ENCODE peak calls at places on chromosomes 1 and 21, in ten cellular contexts. L, A, P, U, N, X, J, Z, D and C are unnamed samples.

GRCh38 chr1:204398197-204399125 is 13.2 kb downstream of the PPP1R15B start:
- DNase-seq in L (peak; percentile 71), A (peak; percentile 39), P (peak; percentile 81), U (peak; percentile 80), N (no peak), X (peak; percentile 87), J (no peak), Z (peak; percentile 19), D (peak; percentile 64), C (no peak)

GRCh38 chr21:27333091-27333490 is 366.2 kb upstream of the ADAMTS5 start:
- DNase-seq in L (no peak), A (no peak), P (no peak), U (no peak), N (no peak), X (no peak), J (no peak), Z (no peak), D (no peak), C (no peak)

GRCh38 chr1:114607223-114607622 is 25.8 kb upstream of the BCAS2 start:
- DNase-seq in L (no peak), A (no peak), P (no peak), U (no peak), N (no peak), X (no peak), J (no peak), Z (no peak), D (no peak), C (no peak)

GRCh38 chr1:174433451-174433850 is 14.3 kb upstream of the GPR52 start:
- DNase-seq in L (no peak), A (no peak), P (no peak), U (no peak), N (no peak), X (no peak), J (no peak), Z (no peak), D (no peak), C (no peak)

GRCh38 chr1:171351961-171352360 is 38.0 kb downstream of the FMO4 start:
- DNase-seq in L (no peak), A (no peak), P (no peak), U (no peak), N (no peak), X (no peak), J (no peak), Z (no peak), D (no peak), C (no peak)

GRCh38 chr1:150798509-150798908 is 9.6 kb downstream of the CTSK start:
- DNase-seq in L (no peak), A (no peak), P (no peak), U (no peak), N (no peak), X (no peak), J (no peak), Z (no peak), D (no peak), C (no peak)

GRCh38 chr1:18999287-18999852 is 42.9 kb upstream of the IFFO2 start:
- DNase-seq in L (no peak), A (no peak), P (no peak), U (peak; percentile 28), N (no peak), X (no peak), J (no peak), Z (no peak), D (no peak), C (no peak)

GRCh38 chr1:18247151-18247550 is 139.6 kb downstream of the IGSF21 start:
- DNase-seq in L (no peak), A (no peak), P (no peak), U (no peak), N (no peak), X (no peak), J (no peak), Z (no peak), D (no peak), C (no peak)

GRCh38 chr1:57307382-57307781 is 116.5 kb downstream of the DAB1 start:
- DNase-seq in L (peak; percentile 93), A (peak; percentile 79), P (peak; percentile 7), U (no peak), N (no peak), X (no peak), J (no peak), Z (peak; percentile 83), D (no peak), C (no peak)

GRCh38 chr1:207036865-207037264 is 4.3 kb upstream of the C1orf116 start:
- DNase-seq in L (no peak), A (no peak), P (no peak), U (no peak), N (no peak), X (no peak), J (no peak), Z (no peak), D (no peak), C (no peak)

GRCh38 chr1:244112646-244113045 is 61.6 kb downstream of the ZBTB18 start:
- DNase-seq in L (no peak), A (no peak), P (no peak), U (no peak), N (no peak), X (no peak), J (no peak), Z (no peak), D (no peak), C (no peak)

GRCh38 chr1:203650012-203650836 is 23.6 kb downstream of the ATP2B4 start:
- DNase-seq in L (peak; percentile 59), A (peak; percentile 72), P (peak; percentile 88), U (peak; percentile 85), N (peak; percentile 65), X (no peak), J (peak; percentile 51), Z (peak; percentile 87), D (peak; percentile 85), C (no peak)

GRCh38 chr21:14900058-14900457 is 164.7 kb downstream of the NRIP1 start:
- DNase-seq in L (no peak), A (no peak), P (no peak), U (peak; percentile 10), N (no peak), X (no peak), J (no peak), Z (no peak), D (no peak), C (no peak)
- H3K4me3 ChIP-seq in L (no peak overlapping the region), A (no peak overlapping the region), P (no peak overlapping the region), U (no peak overlapping the region), N (no peak overlapping the region), X (no peak overlapping the region), J (no peak overlapping the region), Z (no peak overlapping the region), D (no peak overlapping the region), C (no peak overlapping the region)

GRCh38 chr1:69569983-69570755 is 2.4 kb downstream of the LRRC7 start:
- DNase-seq in L (no peak), A (no peak), P (no peak), U (peak; percentile 4), N (no peak), X (peak; percentile 34), J (no peak), Z (no peak), D (no peak), C (no peak)
- H3K4me3 ChIP-seq in L (no peak overlapping the region), A (no peak overlapping the region), P (no peak overlapping the region), U (peak overlapping the region; percentile 4), N (peak overlapping the region; percentile 72), X (peak overlapping the region; percentile 41), J (peak overlapping the region; percentile 10), Z (no peak overlapping the region), D (peak overlapping the region; percentile 31), C (no peak overlapping the region)

GRCh38 chr1:99546432-99547416 is 99.2 kb upstream of the PALMD start:
- DNase-seq in L (no peak), A (no peak), P (no peak), U (peak; percentile 66), N (no peak), X (no peak), J (no peak), Z (no peak), D (no peak), C (no peak)
- H3K4me3 ChIP-seq in L (no peak overlapping the region), A (no peak overlapping the region), P (no peak overlapping the region), U (no peak overlapping the region), N (no peak overlapping the region), X (no peak overlapping the region), J (no peak overlapping the region), Z (no peak overlapping the region), D (no peak overlapping the region), C (no peak overlapping the region)

GRCh38 chr1:163082971-163083370 is 13.8 kb downstream of the RGS4 start:
- DNase-seq in L (no peak), A (no peak), P (no peak), U (peak; percentile 75), N (no peak), X (no peak), J (peak; percentile 28), Z (no peak), D (peak; percentile 28), C (no peak)
- H3K4me3 ChIP-seq in L (no peak overlapping the region), A (no peak overlapping the region), P (no peak overlapping the region), U (no peak overlapping the region), N (no peak overlapping the region), X (no peak overlapping the region), J (no peak overlapping the region), Z (no peak overlapping the region), D (no peak overlapping the region), C (no peak overlapping the region)

GRCh38 chr1:38941527-38942019 is at the start of gene RHBDL2:
- DNase-seq in L (no peak), A (no peak), P (no peak), U (peak; percentile 15), N (peak; percentile 56), X (no peak), J (peak; percentile 22), Z (no peak), D (peak; percentile 89), C (no peak)
- H3K4me3 ChIP-seq in L (no peak within 1 kb of the TSS), A (no peak within 1 kb of the TSS), P (no peak within 1 kb of the TSS), U (peak within 1 kb of the TSS; percentile 28), N (peak within 1 kb of the TSS; percentile 51), X (no peak within 1 kb of the TSS), J (peak within 1 kb of the TSS; percentile 34), Z (no peak within 1 kb of the TSS), D (peak within 1 kb of the TSS; percentile 45), C (peak within 1 kb of the TSS; percentile 53)

GRCh38 chr1:205569411-205570172 is 62.2 kb downstream of the ELK4 start:
- DNase-seq in L (no peak), A (no peak), P (no peak), U (no peak), N (no peak), X (no peak), J (no peak), Z (no peak), D (no peak), C (no peak)
- H3K4me3 ChIP-seq in L (no peak overlapping the region), A (no peak overlapping the region), P (no peak overlapping the region), U (no peak overlapping the region), N (no peak overlapping the region), X (peak overlapping the region; percentile 9), J (peak overlapping the region; percentile 2), Z (no peak overlapping the region), D (peak overlapping the region; percentile 48), C (peak overlapping the region; percentile 67)

GRCh38 chr21:34523019-34523418 is 11.0 kb upstream of the KCNE1 start:
- DNase-seq in L (no peak), A (no peak), P (no peak), U (no peak), N (no peak), X (no peak), J (no peak), Z (no peak), D (no peak), C (no peak)
- H3K4me3 ChIP-seq in L (no peak overlapping the region), A (no peak overlapping the region), P (no peak overlapping the region), U (no peak overlapping the region), N (no peak overlapping the region), X (no peak overlapping the region), J (no peak overlapping the region), Z (no peak overlapping the region), D (no peak overlapping the region), C (no peak overlapping the region)